ENCODE peak calls at places on chromosomes 5 and 9, in seven cellular contexts. W, C, M, I, Y, H and T are unnamed samples.

GRCh38 chr5:176188506-176189193 is 49.6 kb upstream of the SIMC1 start:
- DNase-seq in W (no peak), C (no peak), M (no peak), I (no peak), Y (no peak), H (no peak), T (no peak)

GRCh38 chr9:98168952-98169488 is 23.4 kb downstream of the CORO2A start:
- DNase-seq in W (peak; percentile 18), C (peak; percentile 61), M (peak; percentile 91), I (no peak), Y (peak; percentile 56), H (no peak), T (peak; percentile 63)

GRCh38 chr5:157271740-157272271 is 5.9 kb downstream of the CYFIP2 start:
- DNase-seq in W (no peak), C (no peak), M (peak; percentile 96), I (no peak), Y (peak; percentile 54), H (peak; percentile 12), T (peak; percentile 71)

GRCh38 chr5:132230871-132231270 is 3.2 kb upstream of the P4HA2 start:
- DNase-seq in W (no peak), C (no peak), M (peak; percentile 15), I (no peak), Y (no peak), H (no peak), T (peak; percentile 3)

GRCh38 chr5:64384761-64385160 is 121.1 kb upstream of the RGS7BP start:
- DNase-seq in W (no peak), C (no peak), M (no peak), I (no peak), Y (no peak), H (no peak), T (no peak)

GRCh38 chr9:88949425-88949824 is 41.8 kb upstream of the S1PR3 start:
- DNase-seq in W (no peak), C (peak; percentile 80), M (no peak), I (no peak), Y (peak; percentile 30), H (no peak), T (no peak)

GRCh38 chr9:120531683-120532300 is 48.2 kb downstream of the CDK5RAP2 start:
- DNase-seq in W (no peak), C (no peak), M (no peak), I (no peak), Y (no peak), H (peak; percentile 42), T (peak; percentile 14)

GRCh38 chr5:135567661-135568060 is 11.1 kb downstream of the CXCL14 start:
- DNase-seq in W (no peak), C (no peak), M (no peak), I (no peak), Y (no peak), H (no peak), T (no peak)

GRCh38 chr9:76996700-76997099 is 22.8 kb upstream of the FOXB2 start:
- DNase-seq in W (no peak), C (peak; percentile 63), M (no peak), I (no peak), Y (no peak), H (peak; percentile 54), T (no peak)

GRCh38 chr5:98065261-98065909 is 708.1 kb upstream of the RGMB start:
- DNase-seq in W (no peak), C (no peak), M (no peak), I (no peak), Y (no peak), H (no peak), T (no peak)

GRCh38 chr5:78964889-78965288 is 20.2 kb downstream of the ARSB start:
- DNase-seq in W (no peak), C (no peak), M (no peak), I (peak; percentile 20), Y (no peak), H (no peak), T (no peak)

GRCh38 chr9:36559036-36559695 is 13.5 kb upstream of the MELK start:
- DNase-seq in W (no peak), C (no peak), M (no peak), I (no peak), Y (no peak), H (no peak), T (no peak)

GRCh38 chr9:117412841-117413240 is 2.0 kb downstream of the ASTN2 start:
- DNase-seq in W (no peak), C (no peak), M (no peak), I (peak; percentile 14), Y (no peak), H (no peak), T (no peak)

GRCh38 chr5:33582417-33582816 is 141.7 kb downstream of the TARS1 start:
- DNase-seq in W (no peak), C (no peak), M (no peak), I (no peak), Y (no peak), H (no peak), T (no peak)

GRCh38 chr5:139600336-139600949 is 39.3 kb downstream of the UBE2D2 start:
- DNase-seq in W (no peak), C (no peak), M (no peak), I (no peak), Y (no peak), H (no peak), T (no peak)

GRCh38 chr5:159402328-159402727 is 72.0 kb upstream of the IL12B start:
- DNase-seq in W (no peak), C (no peak), M (no peak), I (no peak), Y (no peak), H (peak; percentile 9), T (no peak)

GRCh38 chr5:154199671-154200220 is 9.2 kb downstream of the GALNT10 start:
- DNase-seq in W (no peak), C (no peak), M (no peak), I (no peak), Y (no peak), H (no peak), T (no peak)

GRCh38 chr5:33933723-33934544 is 2.3 kb upstream of the RXFP3 start:
- DNase-seq in W (no peak), C (no peak), M (no peak), I (no peak), Y (no peak), H (no peak), T (no peak)

DNA sequence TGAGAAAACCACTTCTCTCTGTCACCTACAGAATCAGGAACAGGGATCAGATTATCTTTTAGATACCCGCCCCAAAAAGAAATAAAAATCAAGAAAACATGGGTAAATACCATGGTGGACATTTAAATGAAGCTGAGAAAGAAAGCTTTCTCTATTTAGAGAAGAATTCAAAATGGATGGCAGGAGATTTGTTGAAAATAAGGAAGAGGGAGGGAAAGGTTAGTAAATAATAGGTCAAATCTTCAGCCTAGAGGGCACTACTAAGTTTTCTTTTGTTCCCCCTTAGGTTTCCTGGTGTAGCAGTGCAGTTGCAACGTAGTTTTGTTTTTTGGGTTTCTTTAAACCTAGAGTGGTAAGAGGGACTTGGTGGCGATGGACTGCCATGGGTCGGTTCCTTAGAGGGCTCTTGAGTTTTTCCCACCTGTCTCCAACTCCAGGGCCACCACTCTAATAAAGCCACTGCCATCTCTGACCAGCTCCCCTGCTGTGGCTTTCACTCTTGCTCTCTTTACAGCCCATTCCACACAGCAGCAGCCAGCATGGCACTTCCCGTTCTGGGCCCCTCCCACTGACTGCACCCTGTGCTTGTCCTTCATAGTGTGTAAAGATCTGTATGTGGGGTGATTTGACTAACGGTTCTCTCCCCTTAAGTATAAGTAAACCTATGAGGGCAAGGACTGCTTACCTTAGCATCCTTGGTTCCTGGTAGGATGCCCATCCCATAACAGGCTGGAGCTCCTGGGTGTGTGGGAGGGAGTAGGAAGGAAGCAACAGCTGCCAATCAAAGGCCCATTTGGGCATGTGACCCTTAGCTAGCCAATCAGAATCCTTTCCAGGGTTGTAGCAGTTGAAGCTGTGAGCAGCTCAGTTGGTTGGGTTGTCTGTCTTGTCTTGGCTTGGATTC is 118.3 kb downstream of the SLC1A3 start:
- DNase-seq in W (peak; percentile 16), C (peak; percentile 59), M (peak; percentile 86), I (no peak), Y (peak; percentile 36), H (no peak), T (peak; percentile 64)
- TF ChIP-seq POLR2A in W (no peak), C (no peak), M (no peak), I (no peak), Y (no peak), H (no peak), T (no peak)

DNA sequence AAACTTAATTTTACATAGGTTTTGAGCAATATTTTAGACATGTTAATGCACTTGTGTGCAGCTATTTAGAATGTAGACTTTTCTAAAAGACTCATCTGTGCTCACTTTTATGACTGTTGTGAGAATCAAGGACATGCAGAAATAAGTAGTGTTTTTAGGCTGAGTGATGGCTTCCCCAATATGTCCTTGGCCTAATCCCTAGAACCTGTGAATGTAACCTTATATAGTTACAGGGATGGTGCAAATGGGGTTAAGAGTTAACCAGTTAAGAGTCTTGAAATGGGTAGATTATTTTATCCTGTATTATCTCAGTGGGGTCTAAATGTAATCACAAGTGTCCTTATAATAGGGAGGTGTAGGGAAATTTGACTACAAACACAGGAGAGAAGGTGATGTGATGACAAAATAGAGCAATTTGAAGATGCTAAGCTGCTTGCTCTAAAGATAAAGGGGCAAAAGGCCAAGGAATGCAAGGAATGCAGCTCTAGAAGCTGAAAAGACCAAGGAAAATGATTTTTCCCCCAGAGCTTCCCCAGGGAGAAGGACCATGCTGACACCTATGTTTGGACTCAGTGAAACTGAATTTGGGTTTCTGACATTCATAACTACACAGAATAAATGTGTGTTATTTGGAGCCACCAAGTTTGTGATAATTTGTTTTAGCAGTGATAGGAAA is 298.0 kb upstream of the PAPPA start:
- DNase-seq in W (no peak), C (no peak), M (no peak), I (no peak), Y (no peak), H (no peak), T (no peak)
- H3K27ac ChIP-seq in W (no peak overlapping the region), C (no peak overlapping the region), M (no peak overlapping the region), I (no peak overlapping the region), Y (no peak overlapping the region), H (no peak overlapping the region), T (no peak overlapping the region)

GRCh38 chr9:93064392-93065124 is 6.1 kb downstream of the SUSD3 start:
- DNase-seq in W (no peak), C (no peak), M (peak; percentile 95), I (peak; percentile 13), Y (peak; percentile 57), H (peak; percentile 30), T (peak; percentile 77)
- TF ChIP-seq POLR2A in W (no peak), C (no peak), M (peak; percentile 24), I (no peak), Y (no peak), H (no peak), T (peak; percentile 40)

GRCh38 chr5:95621839-95622629 is 2.1 kb downstream of the GPR150 start:
- DNase-seq in W (no peak), C (no peak), M (no peak), I (no peak), Y (no peak), H (no peak), T (peak; percentile 20)
- H3K27ac ChIP-seq in W (peak overlapping the region; percentile 72), C (no peak overlapping the region), M (no peak overlapping the region), I (peak overlapping the region; percentile 65), Y (peak overlapping the region; percentile 77), H (no peak overlapping the region), T (peak overlapping the region; percentile 68)

GRCh38 chr5:172454355-172455086 is at the start of gene SH3PXD2B:
- DNase-seq in W (no peak), C (peak; percentile 77), M (peak; percentile 69), I (peak; percentile 39), Y (peak; percentile 63), H (peak; percentile 57), T (peak; percentile 65)
- TF ChIP-seq POLR2A in W (peak; percentile 69), C (peak; percentile 49), M (no peak), I (peak; percentile 19), Y (no peak), H (peak; percentile 76), T (no peak)